ENCODE peak calls at places on chromosomes 7 and 10, in five cellular contexts. W, X, K, F and E are unnamed samples.
A peak's percentile ranks its signal among the peaks of the same experiment; 100 is the strongest.

GRCh38 chr10:96495544-96495943 is 18.2 kb downstream of the TLL2 start:
- DNase-seq in F (no peak), X (no peak), K (no peak), W (no peak), E (no peak)

GRCh38 chr10:103616705-103617361 is 123.3 kb downstream of the NEURL1 start:
- DNase-seq in W (no peak), F (no peak), X (no peak), K (peak; percentile 97), E (no peak)

GRCh38 chr10:126598009-126598408 is 72.5 kb downstream of the C10orf90 start:
- DNase-seq in W (peak; percentile 18), X (peak; percentile 74), F (peak; percentile 42), K (peak; percentile 50), E (peak; percentile 35)

GRCh38 chr7:467393-467828 is 52.2 kb downstream of the PDGFA start:
- DNase-seq in X (no peak), K (no peak), F (no peak), W (no peak), E (no peak)

GRCh38 chr7:1055084-1055450 is 10.7 kb downstream of the GPR146 start:
- DNase-seq in X (no peak), W (peak; percentile 73), F (peak; percentile 28), K (peak; percentile 82), E (peak; percentile 68)

GRCh38 chr7:51035696-51036095 is 253.0 kb upstream of the GRB10 start:
- DNase-seq in F (no peak), W (no peak), K (peak; percentile 51), X (no peak), E (no peak)

GRCh38 chr10:73931767-73932624 is 21.1 kb downstream of the PLAU start:
- DNase-seq in K (no peak), W (no peak), F (no peak), X (peak; percentile 85), E (peak; percentile 77)

GRCh38 chr10:31830887-31831286 is 97.7 kb downstream of the ARHGAP12 start:
- DNase-seq in F (no peak), X (no peak), K (peak; percentile 35), W (no peak), E (no peak)

GRCh38 chr10:33287112-33287511 is 47.4 kb downstream of the NRP1 start:
- DNase-seq in X (no peak), W (no peak), K (no peak), F (no peak), E (no peak)

GRCh38 chr10:119602241-119603095 is 5.7 kb upstream of the TIAL1 start:
- DNase-seq in X (peak; percentile 62), K (peak; percentile 32), F (peak; percentile 16), W (no peak), E (peak; percentile 65)

GRCh38 chr7:148958061-148958460 is 70.2 kb downstream of the PDIA4 start:
- DNase-seq in X (no peak), K (no peak), W (no peak), F (no peak), E (no peak)

GRCh38 chr10:100745882-100746412 is 565 bp downstream of the PAX2 start:
- DNase-seq in W (no peak), X (no peak), K (no peak), F (peak; percentile 67), E (no peak)

GRCh38 chr10:31602541-31603244 is 283.7 kb downstream of the ZEB1 start:
- DNase-seq in K (peak; percentile 81), F (peak; percentile 80), X (peak; percentile 68), W (peak; percentile 37), E (peak; percentile 30)

GRCh38 chr7:137036768-137037167 is 168.3 kb downstream of the CHRM2 start:
- DNase-seq in F (no peak), K (peak; percentile 17), W (no peak), X (no peak), E (no peak)

GRCh38 chr10:77983384-77984341 is 45.7 kb downstream of the POLR3A start:
- DNase-seq in X (no peak), K (peak; percentile 62), F (no peak), W (no peak), E (no peak)

GRCh38 chr10:125414998-125415397 is 254.6 kb upstream of the CTBP2 start:
- DNase-seq in F (no peak), X (no peak), W (no peak), K (peak; percentile 1), E (no peak)

GRCh38 chr7:120799147-120799546 is 58.8 kb downstream of the TSPAN12 start:
- DNase-seq in W (no peak), F (no peak), X (no peak), K (no peak), E (no peak)

GRCh38 chr10:29783211-29783947 is 148.6 kb upstream of the SVIL start:
- DNase-seq in K (peak; percentile 26), W (no peak), F (no peak), X (no peak), E (no peak)

GRCh38 chr7:37052673-37053072 is 328.4 kb upstream of the AOAH start:
- DNase-seq in W (no peak), K (peak; percentile 36), F (peak; percentile 84), X (peak; percentile 63), E (peak; percentile 39)

GRCh38 chr10:132283604-132284382 is 24.0 kb downstream of the STK32C start:
- DNase-seq in W (no peak), F (no peak), X (no peak), K (no peak), E (no peak)

GRCh38 chr10:112282086-112282485 is 1.1 kb upstream of the TECTB start:
- DNase-seq in F (no peak), W (no peak), X (no peak), K (no peak), E (no peak)

GRCh38 chr10:124624875-124625274 is 119.3 kb downstream of the FAM53B start:
- DNase-seq in X (no peak), F (no peak), K (no peak), W (no peak), E (no peak)

GRCh38 chr10:113557389-113558321 is 4.8 kb downstream of the HABP2 start:
- DNase-seq in K (peak; percentile 6), W (no peak), F (no peak), X (peak; percentile 43), E (no peak)

GRCh38 chr7:33678675-33679335 is 226.5 kb upstream of the BMPER start:
- DNase-seq in K (no peak), W (no peak), F (no peak), X (no peak), E (no peak)

GRCh38 chr10:19628767-19629443 is 187.3 kb upstream of the PLXDC2 start:
- DNase-seq in F (no peak), X (no peak), K (peak; percentile 12), W (no peak), E (no peak)

GRCh38 chr7:99139031-99139430 is 4.9 kb downstream of the SMURF1 start:
- DNase-seq in F (no peak), X (no peak), K (peak; percentile 49), W (no peak), E (no peak)

GRCh38 chr10:3624367-3624766 is 160.6 kb downstream of the KLF6 start:
- DNase-seq in X (no peak), W (no peak), F (no peak), K (peak; percentile 60), E (no peak)

GRCh38 chr7:136183981-136184380 is 206.8 kb upstream of the MTPN start:
- DNase-seq in F (no peak), K (no peak), W (no peak), X (no peak), E (no peak)

GRCh38 chr10:50452603-50453002 is 171.2 kb downstream of the SGMS1 start:
- DNase-seq in K (no peak), X (no peak), W (peak; percentile 52), F (no peak), E (no peak)

GRCh38 chr7:124671976-124672375 is 93.6 kb downstream of the GPR37 start:
- DNase-seq in X (no peak), F (no peak), K (no peak), W (no peak), E (no peak)

GRCh38 chr7:158321936-158322615 is 265.5 kb downstream of the PTPRN2 start:
- DNase-seq in X (peak; percentile 37), W (no peak), F (no peak), K (no peak), E (no peak)

GRCh38 chr7:2560175-2560695 is 1.5 kb downstream of the IQCE start:
- DNase-seq in W (no peak), F (no peak), K (peak; percentile 30), X (no peak), E (no peak)

GRCh38 chr7:82699773-82700186 is 256.2 kb upstream of the CACNA2D1 start:
- DNase-seq in W (no peak), K (no peak), X (no peak), F (no peak), E (no peak)

GRCh38 chr7:88239852-88240251 is 20.0 kb upstream of the SRI start:
- DNase-seq in X (no peak), W (no peak), F (no peak), K (no peak), E (no peak)

GRCh38 chr7:88244287-88244686 is 24.4 kb upstream of the SRI start:
- DNase-seq in F (no peak), W (no peak), K (no peak), X (no peak), E (no peak)

GRCh38 chr7:88243345-88243909 is 23.6 kb upstream of the SRI start:
- DNase-seq in F (no peak), K (peak; percentile 84), X (peak; percentile 34), W (no peak), E (no peak)
- TF ChIP-seq CTCF in F (peak; percentile 74), K (peak; percentile 68), X (peak; percentile 88), W (peak; percentile 57), E (peak; percentile 52)

GRCh38 chr7:20647908-20648776 is 32.7 kb downstream of the ABCB5 start:
- DNase-seq in W (no peak), F (peak; percentile 47), X (peak; percentile 64), K (peak; percentile 20), E (peak; percentile 16)
- TF ChIP-seq CTCF in W (no peak), F (peak; percentile 60), X (peak; percentile 82), K (peak; percentile 31), E (no peak)

DNA sequence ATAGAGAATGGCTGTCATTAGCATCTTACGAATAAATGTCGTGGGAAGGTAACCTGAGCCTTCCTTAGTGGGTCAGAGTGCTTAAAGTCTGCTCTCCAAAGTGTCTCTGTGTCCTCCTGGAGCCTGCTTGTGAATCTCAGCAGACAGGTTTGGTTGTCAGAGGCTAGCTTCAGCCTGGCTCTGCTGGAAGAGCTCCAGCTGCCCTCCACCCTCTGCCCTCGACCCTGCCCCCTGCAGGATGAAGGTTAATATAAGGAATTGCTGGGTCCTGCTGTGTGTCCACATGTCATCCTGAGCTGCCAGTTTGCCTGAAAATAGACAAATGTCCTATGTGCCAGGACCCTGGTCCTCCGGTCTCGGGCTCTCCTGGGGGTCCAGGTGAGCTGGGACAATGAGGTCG is 33.5 kb downstream of the FAM241B start:
- DNase-seq in W (no peak), F (no peak), X (peak; percentile 73), K (no peak), E (peak; percentile 10)
- TF ChIP-seq CTCF in W (no peak), F (peak; percentile 15), X (peak; percentile 65), K (no peak), E (no peak)

DNA sequence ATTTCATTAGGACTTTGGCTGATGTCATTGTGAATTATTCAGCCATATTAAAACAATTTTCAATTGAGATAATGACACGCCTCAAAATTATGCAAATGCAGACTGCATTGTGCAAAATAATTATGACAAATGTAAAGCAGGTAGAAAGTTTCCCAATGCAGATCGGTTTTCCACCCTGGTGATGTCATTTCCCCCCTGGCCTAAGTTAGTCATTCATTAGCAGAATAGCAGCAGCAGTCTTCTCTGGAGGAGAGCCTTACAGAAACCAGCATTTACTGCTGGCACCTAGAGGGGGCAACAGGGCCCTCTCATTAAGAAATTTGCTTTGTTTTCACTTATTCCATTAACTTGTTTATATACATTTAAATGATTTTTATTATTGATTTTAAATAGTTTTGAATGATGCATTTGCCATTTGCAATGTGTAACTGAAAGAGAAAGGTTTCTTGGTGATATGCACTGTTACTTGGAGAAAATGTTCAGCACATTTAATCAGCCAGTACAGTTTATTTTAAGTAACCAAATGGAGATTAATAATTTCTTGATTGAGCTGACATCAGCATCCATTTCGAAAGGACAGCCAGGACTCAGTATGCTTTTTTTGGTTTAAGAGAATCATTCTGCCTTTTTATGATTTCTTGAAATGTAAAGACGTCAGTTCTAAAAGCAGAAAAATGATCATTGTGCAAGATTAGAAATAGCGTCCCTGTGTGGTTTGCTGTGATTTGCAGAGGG is 3.4 kb downstream of the ARID5B start:
- DNase-seq in W (peak; percentile 50), F (peak; percentile 5), X (no peak), K (peak; percentile 84), E (peak; percentile 84)
- TF ChIP-seq CTCF in W (peak; percentile 69), F (peak; percentile 14), X (peak; percentile 56), K (peak; percentile 49), E (peak; percentile 61)